ENCODE peak calls at places on chromosome 19, in five cellular contexts. Z is transverse colon, T is stomach, G is upper lobe of left lung, Q is breast epithelium. H is an unnamed sample. For H3K4me1, the result is how much of the 10 kb centered on the place peaks cover.

GRCh38 chr19:18140473-18140872 is 12.5 kb upstream of the PIK3R2 start:
- DNase-seq in Z (no peak), T (no peak), G (no peak), Q (no peak), H (no peak)

GRCh38 chr19:53131085-53131484 is 1.6 kb downstream of the ZNF415 start:
- DNase-seq in Z (no peak), T (no peak), G (no peak), Q (no peak), H (no peak)

GRCh38 chr19:55940306-55940705 is 7.3 kb upstream of the NLRP8 start:
- DNase-seq in Z (no peak), T (no peak), G (no peak), Q (no peak), H (no peak)

GRCh38 chr19:6890938-6891337 is 3.6 kb downstream of the ADGRE1 start:
- DNase-seq in Z (no peak), T (no peak), G (no peak), Q (no peak), H (no peak)

GRCh38 chr19:46975918-46976782 is 43.5 kb upstream of the NPAS1 start:
- DNase-seq in Z (peak), T (peak), G (peak), Q (peak), H (peak)

GRCh38 chr19:43441736-43442135 is 23.7 kb downstream of the LYPD3 start:
- DNase-seq in Z (no peak), T (no peak), G (no peak), Q (no peak), H (no peak)

GRCh38 chr19:44476559-44477408 is 23.5 kb downstream of the ZNF180 start:
- DNase-seq in Z (no peak), T (no peak), G (no peak), Q (no peak), H (no peak)

GRCh38 chr19:7759156-7759555 is 3.9 kb upstream of the CLEC4M start:
- DNase-seq in Z (no peak), T (no peak), G (no peak), Q (no peak), H (no peak)

GRCh38 chr19:31140717-31141116 is 208.5 kb downstream of the TSHZ3 start:
- DNase-seq in Z (no peak), T (no peak), G (no peak), Q (no peak), H (no peak)

GRCh38 chr19:45103200-45103624 is 10.2 kb downstream of the PPP1R37 start:
- DNase-seq in Z (no peak), T (no peak), G (peak), Q (no peak), H (peak)

GRCh38 chr19:43439183-43440063 is 24.7 kb downstream of the TEX101 start:
- DNase-seq in Z (no peak), T (no peak), G (no peak), Q (no peak), H (no peak)

GRCh38 chr19:10230155-10230903 is 802 bp downstream of the S1PR2 start:
- DNase-seq in Z (peak), T (peak), G (peak), Q (peak), H (peak)

GRCh38 chr19:10328558-10329429 is 4.5 kb downstream of the RAVER1 start:
- DNase-seq in Z (no peak), T (no peak), G (no peak), Q (no peak), H (no peak)

GRCh38 chr19:8074501-8074900 is 21.9 kb downstream of the CCL25 start:
- DNase-seq in Z (no peak), T (no peak), G (no peak), Q (no peak), H (no peak)

GRCh38 chr19:42440357-42441046 is 2.2 kb downstream of the CXCL17 start:
- DNase-seq in Z (peak), T (peak), G (peak), Q (no peak), H (peak)

GRCh38 chr19:15623711-15624318 is 8.8 kb downstream of the CYP4F8 start:
- DNase-seq in Z (no peak), T (no peak), G (no peak), Q (no peak), H (no peak)

GRCh38 chr19:11673608-11674041 is 65.1 kb downstream of the ZNF823 start:
- DNase-seq in Z (peak), T (peak), G (peak), Q (peak), H (peak)
- TF ChIP-seq POLR2AphosphoS5 in Z (no peak), T (peak), G (no peak), Q (peak), H (peak)

GRCh38 chr19:41161903-41162302 is 31.1 kb upstream of the CYP2S1 start:
- DNase-seq in Z (no peak), T (no peak), G (no peak), Q (no peak), H (no peak)

GRCh38 chr19:41172297-41173164 is 20.5 kb upstream of the CYP2S1 start:
- DNase-seq in Z (peak), T (peak), G (peak), Q (no peak), H (no peak)

GRCh38 chr19:41166888-41167804 is 25.9 kb upstream of the CYP2S1 start:
- DNase-seq in Z (peak), T (peak), G (no peak), Q (no peak), H (no peak)
- H3K4me1 ChIP-seq in Z (under half), T (under half), G (under half), Q (under half), H (under half)

GRCh38 chr19:54475706-54476105 is 2.6 kb upstream of the CDC42EP5 start:
- DNase-seq in Z (no peak), T (no peak), G (no peak), Q (no peak), H (no peak)

GRCh38 chr19:54470991-54471782 is 1.9 kb downstream of the CDC42EP5 start:
- DNase-seq in Z (peak), T (peak), G (peak), Q (no peak), H (peak)

GRCh38 chr19:54473983-54474382 is 887 bp upstream of the CDC42EP5 start:
- DNase-seq in Z (no peak), T (no peak), G (no peak), Q (no peak), H (no peak)

GRCh38 chr19:54470276-54470887 is 2.7 kb downstream of the CDC42EP5 start:
- DNase-seq in Z (no peak), T (no peak), G (no peak), Q (no peak), H (no peak)

DNA sequence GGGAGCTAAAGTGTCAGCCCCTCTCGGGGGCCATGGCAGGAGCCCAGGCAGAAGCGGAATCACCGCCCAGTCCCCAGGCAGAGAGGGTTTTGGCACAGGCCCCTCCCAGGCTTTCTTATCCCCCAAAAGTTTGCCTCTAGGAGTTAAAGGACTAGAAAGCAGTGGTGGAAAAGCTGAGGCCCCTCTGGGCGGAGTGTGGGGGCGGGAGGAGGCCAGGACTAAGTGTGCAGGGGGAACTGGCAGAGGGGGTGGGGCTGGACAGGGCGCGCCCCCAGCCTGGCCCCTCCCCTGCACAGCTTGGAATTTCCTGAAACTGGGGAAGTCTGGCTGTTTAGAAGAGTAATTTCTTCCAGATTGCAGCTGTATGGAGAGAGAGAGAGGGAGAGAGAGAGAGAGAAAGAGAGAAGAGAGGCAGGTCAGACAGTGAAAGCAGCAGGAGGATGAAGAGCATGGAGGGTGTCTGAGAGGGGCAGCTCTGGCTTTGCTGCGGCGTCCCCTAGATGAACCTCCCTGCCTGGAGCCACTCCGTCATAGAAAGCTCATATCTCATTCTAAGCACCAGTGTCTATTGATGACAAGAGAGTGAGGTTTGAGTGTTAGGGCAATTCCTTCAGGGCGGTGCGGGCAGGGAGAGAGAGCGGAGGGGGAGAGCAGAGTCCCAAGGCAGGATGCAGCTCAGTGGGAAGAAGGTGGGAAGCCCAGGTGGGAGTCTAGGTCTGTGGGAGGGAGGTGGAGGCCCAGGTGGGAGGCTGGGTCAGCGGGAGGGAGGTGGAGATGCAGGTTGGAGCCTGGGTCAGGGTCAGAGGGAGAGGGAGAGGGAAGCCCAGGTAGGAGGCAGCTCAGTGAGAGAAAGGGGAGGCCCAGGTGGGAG is at the start of gene CDC42EP5:
- DNase-seq in Z (peak), T (peak), G (peak), Q (peak), H (peak)
- TF ChIP-seq POLR2AphosphoS5 in Z (peak), T (peak), G (peak), Q (no peak), H (peak)

GRCh38 chr19:38697197-38697596 is 47.1 kb downstream of the CAPN12 start:
- DNase-seq in Z (no peak), T (no peak), G (no peak), Q (no peak), H (no peak)

GRCh38 chr19:38699027-38699346 is 45.3 kb downstream of the CAPN12 start:
- DNase-seq in Z (no peak), T (no peak), G (no peak), Q (no peak), H (no peak)

GRCh38 chr19:38698225-38699026 is 45.8 kb downstream of the CAPN12 start:
- DNase-seq in Z (no peak), T (no peak), G (no peak), Q (no peak), H (no peak)

GRCh38 chr19:38696733-38697055 is 47.6 kb downstream of the CAPN12 start:
- DNase-seq in Z (no peak), T (no peak), G (no peak), Q (no peak), H (no peak)

GRCh38 chr19:38697641-38698071 is 46.6 kb downstream of the CAPN12 start:
- DNase-seq in Z (no peak), T (no peak), G (no peak), Q (no peak), H (no peak)
- H3K4me1 ChIP-seq in Z (half or more), T (half or more), G (half or more), Q (under half), H (half or more)

GRCh38 chr19:37507167-37507464 is 377 bp downstream of the ZNF793 start:
- DNase-seq in Z (no peak), T (no peak), G (no peak), Q (no peak), H (no peak)
- TF ChIP-seq POLR2AphosphoS5 in Z (no peak), T (no peak), G (no peak), Q (no peak), H (no peak)

DNA sequence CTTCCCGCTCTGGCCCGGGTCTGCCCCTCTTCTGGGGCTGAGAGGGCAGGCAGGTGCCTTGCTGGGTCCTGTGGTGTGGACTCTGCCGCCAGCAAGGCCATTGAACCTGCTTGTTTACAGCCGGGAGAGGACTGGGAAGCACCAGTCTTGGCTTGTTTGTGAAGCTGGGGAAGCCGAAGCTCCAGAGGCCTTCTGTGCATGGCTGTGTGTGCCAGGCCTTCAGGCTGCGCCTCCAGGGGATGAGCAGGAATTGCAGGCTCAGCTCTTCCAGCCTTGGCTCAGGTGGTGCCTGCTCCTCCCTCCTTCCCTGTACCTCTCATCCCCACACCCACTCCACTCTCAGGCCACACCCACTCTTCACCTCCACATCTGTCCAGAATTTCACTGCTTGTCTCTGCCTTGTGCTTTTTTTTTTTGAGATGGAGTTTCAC is 17.5 kb downstream of the NDUFB7 start:
- DNase-seq in Z (peak), T (no peak), G (no peak), Q (peak), H (no peak)
- H3K4me1 ChIP-seq in Z (under half), T (under half), G (under half), Q (under half), H (under half)

GRCh38 chr19:944171-944567 is 18.3 kb downstream of the ARID3A start:
- DNase-seq in Z (peak), T (peak), G (no peak), Q (no peak), H (no peak)
- TF ChIP-seq POLR2AphosphoS5 in Z (no peak), T (no peak), G (no peak), Q (no peak), H (no peak)

DNA sequence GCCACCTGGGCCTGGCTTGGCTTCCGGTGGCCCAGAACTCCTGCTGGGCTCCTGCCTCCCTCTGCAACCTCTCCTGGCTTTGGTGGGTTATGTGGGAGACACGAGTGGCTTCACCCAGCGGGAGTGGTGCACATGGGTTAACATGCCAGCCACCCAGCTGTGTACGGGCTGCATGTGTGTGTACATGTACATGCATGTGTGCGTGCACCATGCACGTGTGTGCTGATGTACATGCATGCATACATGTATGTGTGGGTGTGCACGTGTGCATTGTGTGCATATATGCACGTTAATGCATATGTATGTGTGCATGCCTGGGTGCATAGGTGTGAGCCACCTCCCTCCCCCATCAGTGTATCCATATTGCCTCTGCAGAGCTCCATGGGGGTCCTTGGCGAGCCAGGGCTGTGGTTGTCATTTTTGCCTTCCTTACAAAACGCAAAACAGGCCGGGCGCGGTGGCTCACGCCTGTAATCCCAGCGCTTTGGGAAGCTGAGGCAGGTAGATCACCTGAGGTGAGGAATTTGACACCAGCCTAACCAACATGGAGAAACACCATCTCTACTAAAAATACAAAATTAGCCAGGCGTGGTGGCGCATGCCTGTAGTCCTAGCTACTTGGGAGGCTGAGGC is 12.5 kb downstream of the GNA11 start:
- DNase-seq in Z (no peak), T (no peak), G (no peak), Q (no peak), H (no peak)
- H3K4me1 ChIP-seq in Z (half or more), T (half or more), G (under half), Q (under half), H (under half)

GRCh38 chr19:1490311-1491113 is at the start of gene PCSK4:
- DNase-seq in Z (peak), T (peak), G (peak), Q (peak), H (peak)

GRCh38 chr19:1492474-1493006 is 1.6 kb downstream of the REEP6 start:
- DNase-seq in Z (no peak), T (no peak), G (no peak), Q (no peak), H (peak)

GRCh38 chr19:1491849-1492170 is 829 bp downstream of the REEP6 start:
- DNase-seq in Z (no peak), T (no peak), G (no peak), Q (peak), H (peak)

GRCh38 chr19:1490020-1490310 is 185 bp downstream of the PCSK4 start:
- DNase-seq in Z (no peak), T (no peak), G (no peak), Q (no peak), H (no peak)

DNA sequence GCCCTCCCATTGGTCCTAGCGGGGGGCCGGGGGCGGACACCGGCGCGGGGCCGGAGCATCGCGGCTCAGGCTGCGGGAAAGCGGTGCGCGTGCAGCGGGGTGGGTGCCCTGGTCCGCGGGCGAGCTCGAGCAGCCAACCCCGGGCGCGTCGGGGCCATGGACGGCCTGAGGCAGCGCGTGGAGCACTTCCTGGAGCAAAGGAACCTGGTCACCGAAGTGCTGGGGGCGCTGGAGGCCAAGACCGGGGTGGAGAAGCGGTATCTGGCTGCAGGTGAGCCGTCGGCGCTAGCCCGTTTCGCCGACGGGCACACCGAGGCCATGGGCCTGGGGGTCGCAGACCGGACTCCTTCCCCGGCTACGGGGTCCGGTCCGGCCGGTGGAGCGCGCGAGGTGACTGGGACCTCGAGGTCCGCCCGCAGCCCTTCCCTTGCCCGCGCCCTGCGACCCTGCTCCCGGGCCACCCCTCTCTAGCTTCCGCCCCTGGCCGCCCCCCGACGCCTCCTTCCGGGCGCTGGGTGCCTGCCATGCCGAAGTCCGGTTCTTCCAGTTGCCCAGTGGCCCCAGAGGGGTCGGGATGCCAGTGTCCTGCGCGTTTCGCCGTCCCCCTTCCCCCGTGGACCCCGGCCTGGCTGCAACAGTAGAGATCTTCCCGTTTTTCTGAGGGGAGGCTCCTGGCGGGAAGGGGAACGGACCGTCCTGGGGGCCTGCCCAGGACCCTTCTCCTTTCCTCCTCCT is at the start of gene REEP6:
- DNase-seq in Z (no peak), T (no peak), G (no peak), Q (no peak), H (no peak)
- TF ChIP-seq POLR2AphosphoS5 in Z (no peak), T (no peak), G (no peak), Q (no peak), H (peak)

GRCh38 chr19:5036733-5037681 is 68.1 kb downstream of the KDM4B start:
- DNase-seq in Z (no peak), T (no peak), G (no peak), Q (no peak), H (peak)
- H3K4me1 ChIP-seq in Z (under half), T (under half), G (under half), Q (under half), H (under half)

H was measured in sigmoid colon.